ENCODE peak calls at places on chromosomes 7 and 10, in nine cellular contexts. X, Y, A, P, T, S, U, V and D are unnamed samples.

GRCh38 chr10:21167288-21168010 is 270.3 kb upstream of the NEBL start:
- DNase-seq in X (no peak), Y (no peak), A (no peak), P (no peak), T (no peak), S (no peak), U (no peak), V (no peak), D (no peak)

GRCh38 chr7:134527979-134528371 is 608 bp downstream of the AKR1B10 start:
- DNase-seq in X (no peak), Y (peak; percentile 52), A (no peak), P (no peak), T (peak; percentile 69), S (no peak), U (peak; percentile 73), V (peak; percentile 91), D (no peak)

GRCh38 chr10:36608866-36609265 is 516.5 kb upstream of the ANKRD30A start:
- DNase-seq in X (no peak), Y (no peak), A (no peak), P (no peak), T (no peak), S (no peak), U (peak; percentile 59), V (peak; percentile 66), D (no peak)

GRCh38 chr10:114024876-114025609 is 18.6 kb upstream of the ADRB1 start:
- DNase-seq in X (no peak), Y (no peak), A (no peak), P (no peak), T (peak; percentile 17), S (no peak), U (no peak), V (peak; percentile 85), D (no peak)

GRCh38 chr7:21426286-21426957 is 1.5 kb upstream of the SP4 start:
- DNase-seq in X (no peak), Y (no peak), A (no peak), P (no peak), T (no peak), S (no peak), U (peak; percentile 4), V (peak; percentile 9), D (no peak)

GRCh38 chr7:84781838-84782237 is 405.0 kb downstream of the SEMA3D start:
- DNase-seq in X (no peak), Y (no peak), A (no peak), P (no peak), T (no peak), S (no peak), U (no peak), V (no peak), D (no peak)

GRCh38 chr7:32204361-32205018 is 134.3 kb upstream of the PDE1C start:
- DNase-seq in X (no peak), Y (peak; percentile 61), A (peak; percentile 41), P (peak; percentile 73), T (peak; percentile 74), S (peak; percentile 72), U (peak; percentile 96), V (peak; percentile 72), D (peak; percentile 91)

GRCh38 chr10:14571866-14572507 is 202.7 kb downstream of the FAM107B start:
- DNase-seq in X (no peak), Y (no peak), A (no peak), P (no peak), T (no peak), S (peak; percentile 37), U (no peak), V (peak; percentile 89), D (peak; percentile 57)

GRCh38 chr7:142438235-142438922 is 180.5 kb upstream of the PRSS58 start:
- DNase-seq in X (no peak), Y (no peak), A (no peak), P (no peak), T (peak; percentile 42), S (no peak), U (peak; percentile 72), V (peak; percentile 65), D (peak; percentile 46)

GRCh38 chr7:77908664-77909063 is 110.1 kb downstream of the PHTF2 start:
- DNase-seq in X (no peak), Y (no peak), A (no peak), P (no peak), T (no peak), S (no peak), U (no peak), V (no peak), D (no peak)

GRCh38 chr10:230758-231157 is 95.5 kb downstream of the ZMYND11 start:
- DNase-seq in X (no peak), Y (no peak), A (no peak), P (no peak), T (no peak), S (no peak), U (peak; percentile 4), V (no peak), D (peak; percentile 41)

GRCh38 chr10:79088176-79088575 is 19.4 kb downstream of the ZMIZ1 start:
- DNase-seq in X (no peak), Y (no peak), A (no peak), P (no peak), T (no peak), S (no peak), U (no peak), V (no peak), D (peak; percentile 83)

GRCh38 chr7:82559203-82559805 is 115.7 kb upstream of the CACNA2D1 start:
- DNase-seq in X (no peak), Y (no peak), A (no peak), P (no peak), T (no peak), S (peak; percentile 1), U (no peak), V (no peak), D (peak; percentile 37)

GRCh38 chr7:70527489-70527888 is 604.5 kb upstream of the GALNT17 start:
- DNase-seq in X (no peak), Y (no peak), A (no peak), P (no peak), T (no peak), S (no peak), U (no peak), V (no peak), D (no peak)

GRCh38 chr7:51324206-51324884 is 7.7 kb upstream of the COBL start:
- DNase-seq in X (peak; percentile 72), Y (no peak), A (no peak), P (no peak), T (no peak), S (peak; percentile 59), U (no peak), V (peak; percentile 34), D (no peak)

GRCh38 chr7:155988421-155988820 is 176.2 kb upstream of the SHH start:
- DNase-seq in X (peak; percentile 77), Y (no peak), A (no peak), P (no peak), T (no peak), S (no peak), U (no peak), V (no peak), D (no peak)

GRCh38 chr7:142349670-142350405 is 92.0 kb upstream of the PRSS58 start:
- DNase-seq in X (no peak), Y (no peak), A (no peak), P (no peak), T (no peak), S (no peak), U (no peak), V (no peak), D (no peak)

GRCh38 chr7:46191776-46192175 is 270.7 kb upstream of the IGFBP3 start:
- DNase-seq in X (no peak), Y (peak; percentile 44), A (no peak), P (no peak), T (peak; percentile 69), S (no peak), U (peak; percentile 61), V (peak; percentile 60), D (no peak)